ENCODE peak calls at places on chromosomes 2 and 18, in seven cellular contexts. K is kidney epithelial cell; N is anterior cingulate cortex; T is HT1080; O is GM12891; L is activated CD8-positive, alpha-beta memory T cell treated with anti-CD3 and anti-CD28 coated beads for 24 hours; C is AG08395. E is an unnamed sample.

GRCh38 chr2:49248506-49248905 is 94.2 kb upstream of the FSHR start:
- DNase-seq in L (no peak), O (no peak), T (peak; percentile 93), C (peak; percentile 88), N (no peak), K (peak; percentile 85), E (no peak)

GRCh38 chr2:72800491-72800890 is 25.3 kb downstream of the EXOC6B start:
- DNase-seq in T (no peak), C (no peak), K (no peak), O (no peak), N (no peak), L (no peak), E (no peak)

GRCh38 chr2:132623096-132623839 is 46.7 kb downstream of the LYPD1 start:
- DNase-seq in C (peak; percentile 87), L (no peak), T (peak; percentile 85), O (no peak), K (no peak), N (no peak), E (no peak)

GRCh38 chr2:48651127-48651526 is 33.5 kb downstream of the GTF2A1L start:
- DNase-seq in O (no peak), L (no peak), K (no peak), N (no peak), C (peak; percentile 58), T (peak; percentile 1), E (no peak)

GRCh38 chr2:102736174-102736606 is 25.6 kb upstream of the TMEM182 start:
- DNase-seq in T (no peak), C (peak; percentile 26), L (no peak), O (peak; percentile 25), N (peak; percentile 33), K (no peak), E (no peak)

GRCh38 chr2:224778474-224778877 is 62.3 kb upstream of the CCDC195 start:
- DNase-seq in N (peak; percentile 43), K (peak; percentile 9), C (peak; percentile 61), O (peak; percentile 14), L (peak; percentile 82), T (peak; percentile 52), E (peak; percentile 56)

GRCh38 chr18:27235218-27235870 is 50.2 kb upstream of the CHST9 start:
- DNase-seq in L (no peak), C (no peak), O (no peak), N (no peak), K (no peak), T (no peak), E (no peak)

GRCh38 chr2:65367517-65367916 is 64.9 kb downstream of the SPRED2 start:
- DNase-seq in T (peak; percentile 97), K (peak; percentile 59), L (no peak), O (no peak), C (peak; percentile 91), N (no peak), E (peak; percentile 90)

GRCh38 chr2:165369131-165369935 is 100.2 kb upstream of the CSRNP3 start:
- DNase-seq in T (no peak), L (no peak), N (no peak), O (no peak), K (no peak), C (no peak), E (no peak)

GRCh38 chr2:185618630-185619029 is 120.0 kb upstream of the FSIP2 start:
- DNase-seq in T (peak; percentile 52), K (peak; percentile 44), N (no peak), C (no peak), L (no peak), O (no peak), E (no peak)